ENCODE peak calls at places on chromosomes 13 and 19, in nine cellular contexts. O is GM13977; H is WTC11; J is astrocyte of the spinal cord; P is astrocyte of the cerebellum; Z is activated B cell treated with CpG ODN at 0.5 μM for 24 hours; S is sigmoid colon; I is thoracic aorta; E is CD8-positive, alpha-beta T cell. V is an unnamed sample.

GRCh38 chr19:11067356-11068113 is 21.7 kb upstream of the LDLR start:
- DNase-seq in O (no peak), H (no peak), J (no peak), P (no peak), Z (no peak), S (no peak), I (no peak), E (no peak), V (no peak)

GRCh38 chr13:109336730-109337129 is 449.7 kb downstream of the IRS2 start:
- DNase-seq in O (no peak), H (no peak), J (peak), P (peak), Z (no peak), S (no peak), I (no peak), E (no peak), V (no peak)

GRCh38 chr19:3981736-3982681 is 3.3 kb downstream of the EEF2 start:
- DNase-seq in O (no peak), H (no peak), J (no peak), P (no peak), Z (no peak), S (peak), I (no peak), E (no peak), V (no peak)

GRCh38 chr19:37348060-37348459 is 22.8 kb upstream of the ZNF527 start:
- DNase-seq in O (no peak), H (no peak), J (no peak), P (no peak), Z (no peak), S (no peak), I (no peak), E (no peak), V (no peak)

GRCh38 chr19:44745386-44745831 is 3.1 kb upstream of the BCL3 start:
- DNase-seq in O (no peak), H (peak), J (peak), P (no peak), Z (no peak), S (peak), I (no peak), E (no peak), V (no peak)

GRCh38 chr13:22061806-22062391 is 391.0 kb downstream of the FGF9 start:
- DNase-seq in O (peak), H (no peak), J (no peak), P (no peak), Z (no peak), S (no peak), I (no peak), E (peak), V (no peak)

GRCh38 chr13:33355470-33355869 is 69.9 kb upstream of the STARD13 start:
- DNase-seq in O (no peak), H (no peak), J (no peak), P (no peak), Z (no peak), S (peak), I (no peak), E (no peak), V (peak)

GRCh38 chr19:56119585-56119978 is 1.5 kb downstream of the ZNF787 start:
- DNase-seq in O (no peak), H (no peak), J (no peak), P (no peak), Z (no peak), S (no peak), I (no peak), E (no peak), V (no peak)

GRCh38 chr13:108987488-108987887 is 358.1 kb downstream of the MYO16 start:
- DNase-seq in O (no peak), H (no peak), J (no peak), P (no peak), Z (no peak), S (no peak), I (no peak), E (no peak), V (no peak)

GRCh38 chr13:30441304-30441703 is 19.0 kb downstream of the UBE2L5 start:
- DNase-seq in O (no peak), H (no peak), J (no peak), P (no peak), Z (no peak), S (no peak), I (no peak), E (no peak), V (no peak)

GRCh38 chr13:42417624-42418023 is 145.7 kb downstream of the AKAP11 start:
- DNase-seq in O (no peak), H (no peak), J (no peak), P (no peak), Z (no peak), S (no peak), I (no peak), E (no peak), V (no peak)

GRCh38 chr19:8826371-8826770 is 5.7 kb downstream of the ZNF558 start:
- DNase-seq in O (no peak), H (no peak), J (no peak), P (no peak), Z (no peak), S (no peak), I (no peak), E (no peak), V (no peak)

GRCh38 chr13:20126460-20127262 is 34.2 kb downstream of the GJA3 start:
- DNase-seq in O (no peak), H (no peak), J (no peak), P (no peak), Z (no peak), S (peak), I (no peak), E (no peak), V (peak)

GRCh38 chr13:77239312-77239711 is 87.6 kb downstream of the MYCBP2 start:
- DNase-seq in O (no peak), H (no peak), J (peak), P (no peak), Z (no peak), S (no peak), I (no peak), E (no peak), V (no peak)

GRCh38 chr13:33918199-33918932 is 100.4 kb downstream of the RFC3 start:
- DNase-seq in O (no peak), H (no peak), J (peak), P (peak), Z (no peak), S (no peak), I (no peak), E (no peak), V (peak)

GRCh38 chr13:94546071-94546839 is 49.7 kb downstream of the TGDS start:
- DNase-seq in O (no peak), H (peak), J (no peak), P (no peak), Z (no peak), S (no peak), I (no peak), E (no peak), V (no peak)

GRCh38 chr19:50252111-50252886 is 48.9 kb downstream of the MYH14 start:
- DNase-seq in O (no peak), H (peak), J (no peak), P (no peak), Z (peak), S (no peak), I (no peak), E (no peak), V (no peak)

GRCh38 chr19:31390721-31391120 is 41.5 kb upstream of the TSHZ3 start:
- DNase-seq in O (no peak), H (no peak), J (no peak), P (no peak), Z (no peak), S (no peak), I (no peak), E (no peak), V (no peak)

GRCh38 chr13:63088226-63088625 is 1672.6 kb upstream of the PCDH20 start:
- DNase-seq in O (no peak), H (no peak), J (peak), P (no peak), Z (no peak), S (no peak), I (no peak), E (no peak), V (no peak)

GRCh38 chr13:25588336-25589060 is 216.7 kb downstream of the ATP8A2 start:
- DNase-seq in O (no peak), H (no peak), J (no peak), P (no peak), Z (no peak), S (no peak), I (no peak), E (no peak), V (no peak)

GRCh38 chr13:52638929-52639328 is 3.3 kb upstream of the HNRNPA1L2 start:
- DNase-seq in O (no peak), H (no peak), J (no peak), P (no peak), Z (no peak), S (no peak), I (no peak), E (no peak), V (no peak)

GRCh38 chr13:31749929-31750328 is 10.6 kb downstream of the RXFP2 start:
- DNase-seq in O (no peak), H (no peak), J (peak), P (peak), Z (no peak), S (no peak), I (no peak), E (no peak), V (no peak)

GRCh38 chr19:15300533-15301194 is 31.7 kb downstream of the BRD4 start:
- DNase-seq in O (no peak), H (no peak), J (peak), P (no peak), Z (no peak), S (no peak), I (no peak), E (no peak), V (no peak)

GRCh38 chr13:32423592-32423991 is 4.3 kb downstream of the N4BP2L1 start:
- DNase-seq in O (no peak), H (no peak), J (no peak), P (no peak), Z (no peak), S (no peak), I (no peak), E (no peak), V (no peak)

GRCh38 chr19:51473009-51473707 is 5.2 kb upstream of the CEACAM18 start:
- DNase-seq in O (peak), H (peak), J (peak), P (peak), Z (peak), S (peak), I (peak), E (peak), V (peak)

GRCh38 chr19:56015756-56016155 is 29.2 kb downstream of the NLRP5 start:
- DNase-seq in O (no peak), H (no peak), J (no peak), P (no peak), Z (no peak), S (no peak), I (no peak), E (no peak), V (no peak)

GRCh38 chr13:50701469-50701868 is 142.0 kb downstream of the DLEU7 start:
- DNase-seq in O (no peak), H (no peak), J (no peak), P (no peak), Z (no peak), S (no peak), I (no peak), E (no peak), V (no peak)

GRCh38 chr13:77406644-77407440 is 79.9 kb upstream of the MYCBP2 start:
- DNase-seq in O (no peak), H (no peak), J (no peak), P (no peak), Z (no peak), S (no peak), I (no peak), E (no peak), V (no peak)

GRCh38 chr19:17488593-17489391 is 18.5 kb downstream of the SLC27A1 start:
- DNase-seq in O (peak), H (peak), J (no peak), P (no peak), Z (peak), S (no peak), I (no peak), E (peak), V (peak)
- TF ChIP-seq CTCF in O (peak), H (peak), J (no peak), P (no peak), Z (no peak), S (no peak), I (no peak), E (no peak), V (no peak)

GRCh38 chr13:95698047-95698749 is 21.3 kb downstream of the DNAJC3 start:
- DNase-seq in O (no peak), H (no peak), J (no peak), P (no peak), Z (no peak), S (no peak), I (no peak), E (no peak), V (no peak)
- TF ChIP-seq CTCF in O (no peak), H (peak), J (peak), P (peak), Z (no peak), S (no peak), I (no peak), E (peak), V (peak)

DNA sequence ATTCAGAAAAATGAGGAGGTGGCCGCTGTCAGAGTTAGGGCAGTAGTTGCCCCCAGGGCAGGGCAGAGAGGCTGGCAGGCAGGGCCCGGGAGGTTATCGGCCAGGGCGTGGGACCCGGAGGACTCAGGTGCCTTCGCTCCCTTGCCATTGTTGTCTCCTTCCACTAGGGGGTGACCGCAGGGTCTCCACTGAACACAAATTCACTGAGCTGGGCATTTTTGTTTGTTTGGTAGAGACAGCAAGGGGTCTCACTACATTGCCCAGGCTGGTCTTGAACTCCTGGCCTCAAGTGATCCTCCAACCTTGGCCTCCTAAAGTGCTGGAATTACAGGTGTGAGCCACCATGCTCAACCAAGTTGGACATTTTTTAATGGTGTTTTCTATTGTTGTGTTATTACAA is 25.1 kb downstream of the CARS2 start:
- DNase-seq in O (no peak), H (peak), J (no peak), P (no peak), Z (no peak), S (no peak), I (no peak), E (no peak), V (no peak)
- TF ChIP-seq CTCF in O (peak), H (peak), J (peak), P (peak), Z (no peak), S (peak), I (peak), E (no peak), V (peak)

DNA sequence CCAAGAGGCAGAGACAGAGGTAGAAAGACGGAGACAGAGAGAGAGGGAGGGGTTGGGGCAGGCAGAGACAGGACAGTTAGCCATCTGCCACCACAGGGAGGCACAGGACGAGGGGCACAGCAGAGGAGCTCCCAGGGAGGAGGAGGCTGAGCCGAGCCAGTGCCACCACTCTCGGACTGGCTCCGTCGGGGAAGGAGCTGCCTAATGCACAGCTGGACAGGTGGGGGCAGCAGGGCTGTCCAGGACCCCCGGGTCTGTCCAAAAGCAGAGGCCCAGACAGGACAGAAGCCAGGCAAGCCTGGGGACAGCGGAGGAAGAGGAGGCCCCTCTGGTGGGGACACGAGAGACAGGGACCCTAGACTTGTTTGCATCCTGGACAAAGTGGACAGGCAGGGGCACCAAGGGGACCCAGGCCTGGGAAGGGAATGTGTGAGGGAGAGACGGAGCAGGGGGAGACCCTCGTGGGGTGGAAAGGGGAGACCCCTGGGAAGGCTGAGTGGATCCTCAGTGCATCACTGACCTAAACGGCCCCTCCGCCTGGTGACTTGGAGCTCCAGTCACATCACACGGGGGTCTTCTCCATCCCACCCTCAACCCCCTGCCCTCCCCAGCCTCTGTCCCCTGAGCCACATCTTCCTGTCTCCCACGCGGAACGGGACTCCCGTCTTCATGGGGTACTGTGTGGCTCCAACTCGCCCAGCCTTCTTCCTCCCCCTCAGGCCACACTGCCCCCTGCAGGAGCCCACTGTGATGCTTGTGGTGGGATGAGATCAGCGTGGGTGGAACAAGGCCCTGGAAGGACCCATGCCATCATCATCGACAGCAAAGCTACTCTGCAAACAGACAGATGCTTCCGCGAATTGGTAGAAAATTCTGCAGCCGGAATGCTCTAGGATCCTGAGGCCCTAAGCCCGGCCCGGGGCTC is 889 bp downstream of the F10 start:
- DNase-seq in O (no peak), H (peak), J (no peak), P (no peak), Z (peak), S (no peak), I (no peak), E (no peak), V (no peak)
- TF ChIP-seq CTCF in O (peak), H (peak), J (peak), P (peak), Z (no peak), S (no peak), I (no peak), E (no peak), V (no peak)

DNA sequence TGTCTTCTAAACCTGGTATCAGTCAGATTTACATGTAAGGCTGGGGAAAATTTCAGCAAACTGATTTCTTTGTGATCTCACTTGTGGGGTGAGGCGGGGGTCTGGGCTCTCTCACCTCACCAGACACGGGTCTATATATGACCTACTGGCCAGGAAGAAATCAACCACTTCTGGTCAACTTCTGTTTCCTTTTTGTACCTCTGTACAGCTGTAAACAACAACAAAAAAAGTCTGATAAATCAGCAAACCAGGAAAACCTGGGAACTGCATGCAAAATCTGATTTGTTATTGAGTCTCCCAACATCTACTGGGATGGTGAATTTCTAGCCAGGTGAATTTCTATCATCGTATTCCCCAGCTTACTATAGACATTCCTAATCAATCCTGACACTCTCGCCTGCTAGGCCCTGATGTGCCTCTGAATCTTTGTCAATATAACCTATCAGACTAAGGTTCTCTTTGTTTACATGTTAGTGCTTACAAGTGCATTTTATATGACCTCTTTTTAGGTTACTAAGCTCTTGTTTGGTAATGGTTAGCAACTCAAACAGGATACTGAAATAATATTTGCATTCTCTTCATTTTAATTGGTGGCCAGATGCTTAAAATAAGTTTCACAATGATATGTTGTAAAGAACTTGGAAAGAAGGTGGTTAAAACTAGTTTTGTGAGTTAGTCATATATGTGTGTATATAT is 77.7 kb downstream of the LRRC63 start:
- DNase-seq in O (no peak), H (no peak), J (no peak), P (no peak), Z (no peak), S (no peak), I (no peak), E (no peak), V (no peak)
- TF ChIP-seq CTCF in O (no peak), H (no peak), J (no peak), P (no peak), Z (no peak), S (no peak), I (no peak), E (peak), V (peak)

V was measured in CD14-positive monocyte.